ENCODE peak calls at places on chromosomes 1 and 21, in eight cellular contexts. V, Z, S, Y, E, H, R and N are unnamed samples.

GRCh38 chr21:42593007-42593814 is 60.2 kb upstream of the PDE9A start:
- DNase-seq in V (peak), H (peak), Z (peak), R (no peak), S (peak), E (peak), Y (no peak), N (no peak)

GRCh38 chr21:41600556-41600955 is 92.6 kb upstream of the TMPRSS2 start:
- DNase-seq in V (no peak), Y (no peak), S (no peak), H (no peak), R (no peak), E (no peak), Z (no peak), N (no peak)

GRCh38 chr1:12473596-12474329 is 144.2 kb downstream of the DHRS3 start:
- DNase-seq in Z (no peak), H (peak), E (no peak), Y (no peak), S (no peak), V (no peak), R (no peak), N (no peak)

GRCh38 chr1:55322842-55323241 is 107.7 kb upstream of the USP24 start:
- DNase-seq in S (no peak), Z (no peak), E (no peak), V (no peak), R (no peak), Y (no peak), H (peak), N (no peak)

GRCh38 chr1:186236921-186237320 is 138.1 kb downstream of the TPR start:
- DNase-seq in Y (peak), V (no peak), Z (no peak), E (no peak), R (peak), H (peak), S (no peak), N (peak)

GRCh38 chr1:54604572-54605370 is 18.6 kb downstream of the FAM151A start:
- DNase-seq in Z (peak), R (no peak), E (no peak), V (no peak), S (no peak), H (no peak), Y (no peak), N (no peak)

GRCh38 chr1:1430114-1430982 is 5.1 kb upstream of the VWA1 start:
- DNase-seq in E (peak), V (no peak), R (no peak), Z (no peak), H (peak), Y (no peak), S (peak), N (no peak)

GRCh38 chr1:245814651-245815050 is 659.9 kb downstream of the KIF26B start:
- DNase-seq in S (peak), R (no peak), Z (no peak), Y (no peak), V (no peak), E (no peak), H (no peak), N (no peak)

GRCh38 chr1:174131032-174131638 is 28.2 kb upstream of the RABGAP1L start:
- DNase-seq in H (no peak), V (no peak), S (no peak), E (no peak), Z (no peak), Y (no peak), R (no peak), N (no peak)

GRCh38 chr1:38451541-38451993 is 405.0 kb upstream of the POU3F1 start:
- DNase-seq in V (no peak), R (peak), Z (no peak), E (no peak), Y (no peak), H (no peak), S (no peak), N (no peak)

GRCh38 chr1:12152106-12152891 is 14.5 kb upstream of the TNFRSF1B start:
- DNase-seq in V (peak), S (no peak), E (no peak), R (no peak), H (no peak), Z (peak), Y (no peak), N (no peak)

GRCh38 chr1:22431965-22432364 is 19.7 kb upstream of the ZBTB40 start:
- DNase-seq in Z (no peak), Y (no peak), R (no peak), S (no peak), V (no peak), E (no peak), H (no peak), N (no peak)
- H3K4me3 ChIP-seq in Z (no peak), Y (no peak), R (no peak), S (no peak), V (no peak), E (no peak), H (no peak), N (no peak)

DNA sequence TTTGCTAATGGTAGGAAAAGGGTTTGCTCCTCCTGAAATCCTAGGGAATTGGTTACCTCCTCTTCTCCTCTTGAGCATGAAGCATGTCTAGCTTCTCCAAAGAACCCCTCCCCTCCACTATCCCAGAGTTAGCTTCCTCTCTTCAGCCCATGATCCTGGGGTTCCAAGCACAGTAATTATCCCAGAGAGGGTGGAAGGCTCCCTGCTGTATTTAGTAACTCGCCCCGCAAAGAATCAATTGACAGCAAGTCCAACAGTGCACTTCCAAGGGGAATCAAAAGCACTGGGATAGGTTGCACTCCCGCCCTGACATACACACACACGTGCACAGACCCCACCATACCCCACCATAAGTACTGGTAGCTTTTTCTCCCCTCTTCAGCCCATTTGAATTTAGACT is 3.1 kb downstream of the S100A8 start:
- DNase-seq in Y (no peak), S (no peak), V (no peak), H (no peak), E (no peak), Z (no peak), R (no peak), N (no peak)
- TF ChIP-seq CTCF in Y (no peak), S (no peak), V (no peak), H (no peak), E (no peak), Z (no peak), R (no peak), N (no peak)

DNA sequence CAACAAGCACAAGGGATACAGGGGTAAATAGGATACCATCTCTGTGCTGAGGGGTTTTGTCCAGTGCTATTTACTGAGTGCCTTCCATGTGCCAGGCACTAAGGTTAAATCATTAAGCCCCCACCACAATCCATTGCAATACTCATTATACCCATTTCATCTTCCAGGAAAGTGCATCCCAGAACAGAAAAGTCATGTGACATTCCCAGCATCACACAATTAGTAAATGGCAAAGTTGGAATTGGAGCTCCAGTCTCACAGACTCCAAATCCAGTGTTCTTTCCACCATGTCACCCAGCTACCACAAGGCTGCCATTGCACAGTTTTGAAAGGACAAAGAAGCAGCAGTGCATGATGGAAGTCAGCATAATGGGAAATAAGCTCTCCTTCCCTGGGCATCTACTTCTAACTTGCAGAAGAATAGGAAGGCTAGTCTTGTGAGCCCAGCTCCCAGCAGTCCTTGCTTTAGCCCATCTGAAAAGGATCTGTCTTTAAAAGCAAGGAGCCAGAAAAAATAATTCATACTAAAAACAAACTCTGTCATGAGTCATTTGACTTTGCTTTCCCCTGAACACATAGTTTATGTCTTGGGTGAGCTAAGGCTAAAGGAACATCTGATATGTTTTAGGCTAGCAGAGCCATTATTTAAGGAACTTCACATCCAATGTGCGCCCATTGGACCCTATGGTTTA is 111.4 kb upstream of the HOOK1 start:
- DNase-seq in Z (no peak), E (no peak), S (no peak), V (no peak), H (peak), R (no peak), Y (no peak), N (peak)
- H3K4me3 ChIP-seq in Z (no peak), E (no peak), S (no peak), V (no peak), H (no peak), R (no peak), Y (no peak), N (no peak)

GRCh38 chr1:165943198-165943597 is 115.8 kb downstream of the UCK2 start:
- DNase-seq in H (peak), E (no peak), Y (peak), V (no peak), R (no peak), Z (peak), S (no peak), N (no peak)
- TF ChIP-seq CTCF in H (no peak), E (no peak), Y (no peak), V (peak), R (no peak), Z (peak), S (no peak), N (peak)

GRCh38 chr1:164598719-164599118 is 39.7 kb downstream of the PBX1 start:
- DNase-seq in Z (no peak), R (no peak), Y (no peak), E (no peak), H (no peak), V (no peak), S (no peak), N (no peak)
- H3K4me3 ChIP-seq in Z (no peak), R (no peak), Y (no peak), E (no peak), H (no peak), V (no peak), S (no peak), N (no peak)

DNA sequence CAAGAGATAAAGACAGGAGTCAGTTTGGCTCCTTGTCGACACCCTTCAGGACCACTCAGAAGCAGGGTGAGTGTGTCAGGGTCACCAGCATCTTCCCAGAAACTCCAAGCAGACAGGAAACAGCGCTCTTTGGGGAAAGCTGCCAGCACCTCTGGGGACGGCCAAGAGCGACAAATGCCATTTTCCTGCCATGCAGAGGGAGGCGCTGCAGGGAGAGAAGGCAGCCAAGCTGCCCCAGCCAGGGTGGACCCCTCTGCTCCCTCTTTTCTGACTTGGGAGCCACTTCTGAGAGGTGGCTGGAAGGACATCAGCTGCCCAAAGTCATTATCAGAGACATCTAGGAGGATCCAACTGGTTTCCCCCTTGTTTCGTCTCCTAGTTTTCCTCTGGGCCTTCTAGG is 29.0 kb downstream of the SIM2 start:
- DNase-seq in E (no peak), R (no peak), Y (no peak), S (no peak), H (no peak), Z (no peak), V (no peak), N (no peak)
- TF ChIP-seq CTCF in E (no peak), R (no peak), Y (no peak), S (no peak), H (no peak), Z (no peak), V (no peak), N (no peak)

GRCh38 chr1:98403981-98404380 is 257.5 kb upstream of the SNX7 start:
- DNase-seq in Y (no peak), S (no peak), V (no peak), R (no peak), Z (no peak), H (no peak), E (no peak), N (no peak)

GRCh38 chr1:98405581-98406059 is 255.9 kb upstream of the SNX7 start:
- DNase-seq in Y (no peak), E (no peak), R (no peak), Z (peak), S (no peak), H (no peak), V (no peak), N (no peak)

GRCh38 chr1:98402860-98403259 is 258.7 kb upstream of the SNX7 start:
- DNase-seq in Y (no peak), R (no peak), S (no peak), V (no peak), H (no peak), E (no peak), Z (no peak), N (no peak)

GRCh38 chr1:98410082-98410481 is 251.4 kb upstream of the SNX7 start:
- DNase-seq in R (no peak), Z (no peak), S (no peak), Y (no peak), H (no peak), V (no peak), E (no peak), N (no peak)

DNA sequence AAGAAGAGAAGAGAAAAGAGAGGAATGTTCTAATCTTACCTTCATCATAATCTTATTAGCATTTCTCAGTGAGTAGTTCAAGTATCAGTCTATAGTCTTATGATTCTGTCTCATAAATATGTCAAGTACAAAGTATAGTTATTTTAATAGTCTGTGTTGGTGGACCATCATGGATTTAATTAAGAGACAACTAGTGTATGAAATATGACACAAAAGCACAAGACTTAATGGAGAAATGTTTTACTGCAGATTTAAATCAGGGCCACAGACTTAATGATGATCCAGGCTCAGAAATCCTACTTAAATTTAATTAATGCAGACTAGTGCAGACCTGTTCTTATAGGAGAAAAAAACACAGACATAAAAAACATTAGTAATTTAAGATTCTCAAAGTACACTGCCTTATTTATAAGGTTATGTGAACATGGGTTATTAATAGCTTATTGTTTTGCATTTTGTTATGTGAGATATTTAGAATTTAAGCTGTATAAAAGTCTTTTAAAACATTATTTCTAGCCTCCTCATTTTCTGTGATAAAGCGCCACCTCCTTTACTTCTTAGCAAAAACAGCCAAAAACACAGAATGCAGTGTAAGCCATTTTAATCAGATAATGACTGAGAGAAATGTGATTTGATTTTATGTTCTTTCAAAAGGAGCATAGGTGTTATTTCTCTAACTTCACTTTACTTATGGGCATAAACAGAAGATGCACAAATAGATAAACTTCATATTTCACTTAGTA is 255.0 kb upstream of the SNX7 start:
- DNase-seq in V (no peak), Y (no peak), R (no peak), S (no peak), E (no peak), H (no peak), Z (no peak), N (no peak)
- H3K4me3 ChIP-seq in V (no peak), Y (no peak), R (no peak), S (no peak), E (no peak), H (no peak), Z (no peak), N (no peak)